ENCODE peak calls at places on chromosomes 13 and 19, in eight cellular contexts. One of them, this sample, is unnamed.

GRCh38 chr13:101757446-101758039 is 305.1 kb downstream of the ITGBL1 start:
- DNase-seq in AG09319: peak; percentile 27
- DNase-seq in neural crest cell: no peak
- DNase-seq in activated CD8-positive, alpha-beta T cell treated with anti-CD3 and anti-CD28 coated beads for 36 hours: no peak
- DNase-seq in PC-3: peak; percentile 70
- DNase-seq in WTC11: no peak
- DNase-seq in activated T-cell treated with anti-CD3 and anti-CD28 coated beads, Interleukin-2, amount 50 U/mL, for 24 hours: no peak
- DNase-seq in LHCN-M2: peak; percentile 51
- DNase-seq in this sample: peak; percentile 60

GRCh38 chr13:26529441-26529840 is 28.0 kb upstream of the WASF3 start:
- DNase-seq in AG09319: peak; percentile 14
- DNase-seq in neural crest cell: peak; percentile 67
- DNase-seq in activated CD8-positive, alpha-beta T cell treated with anti-CD3 and anti-CD28 coated beads for 36 hours: peak; percentile 46
- DNase-seq in PC-3: peak; percentile 60
- DNase-seq in WTC11: peak; percentile 77
- DNase-seq in activated T-cell treated with anti-CD3 and anti-CD28 coated beads, Interleukin-2, amount 50 U/mL, for 24 hours: no peak
- DNase-seq in LHCN-M2: peak; percentile 54
- DNase-seq in this sample: peak; percentile 91

GRCh38 chr19:51681286-51681956 is 11.7 kb upstream of the SPACA6 start:
- DNase-seq in AG09319: no peak
- DNase-seq in neural crest cell: no peak
- DNase-seq in activated CD8-positive, alpha-beta T cell treated with anti-CD3 and anti-CD28 coated beads for 36 hours: no peak
- DNase-seq in PC-3: peak; percentile 38
- DNase-seq in WTC11: no peak
- DNase-seq in activated T-cell treated with anti-CD3 and anti-CD28 coated beads, Interleukin-2, amount 50 U/mL, for 24 hours: no peak
- DNase-seq in LHCN-M2: peak; percentile 65
- DNase-seq in this sample: peak; percentile 75

GRCh38 chr13:50685491-50685890 is 158.0 kb downstream of the DLEU7 start:
- DNase-seq in AG09319: no peak
- DNase-seq in neural crest cell: no peak
- DNase-seq in activated CD8-positive, alpha-beta T cell treated with anti-CD3 and anti-CD28 coated beads for 36 hours: no peak
- DNase-seq in PC-3: peak; percentile 30
- DNase-seq in WTC11: no peak
- DNase-seq in activated T-cell treated with anti-CD3 and anti-CD28 coated beads, Interleukin-2, amount 50 U/mL, for 24 hours: no peak
- DNase-seq in LHCN-M2: peak; percentile 70
- DNase-seq in this sample: peak; percentile 12

GRCh38 chr19:460877-461609 is at the start of gene SHC2:
- DNase-seq in AG09319: no peak
- DNase-seq in neural crest cell: no peak
- DNase-seq in activated CD8-positive, alpha-beta T cell treated with anti-CD3 and anti-CD28 coated beads for 36 hours: no peak
- DNase-seq in PC-3: no peak
- DNase-seq in WTC11: no peak
- DNase-seq in activated T-cell treated with anti-CD3 and anti-CD28 coated beads, Interleukin-2, amount 50 U/mL, for 24 hours: no peak
- DNase-seq in LHCN-M2: no peak
- DNase-seq in this sample: peak; percentile 80

GRCh38 chr13:76189882-76190519 is 553.9 kb downstream of the LMO7 start:
- DNase-seq in AG09319: no peak
- DNase-seq in neural crest cell: no peak
- DNase-seq in activated CD8-positive, alpha-beta T cell treated with anti-CD3 and anti-CD28 coated beads for 36 hours: no peak
- DNase-seq in PC-3: no peak
- DNase-seq in WTC11: peak; percentile 25
- DNase-seq in activated T-cell treated with anti-CD3 and anti-CD28 coated beads, Interleukin-2, amount 50 U/mL, for 24 hours: no peak
- DNase-seq in LHCN-M2: no peak
- DNase-seq in this sample: no peak

GRCh38 chr13:52356327-52356726 is 49.6 kb downstream of the THSD1 start:
- DNase-seq in AG09319: no peak
- DNase-seq in neural crest cell: no peak
- DNase-seq in activated CD8-positive, alpha-beta T cell treated with anti-CD3 and anti-CD28 coated beads for 36 hours: no peak
- DNase-seq in PC-3: peak; percentile 81
- DNase-seq in WTC11: no peak
- DNase-seq in activated T-cell treated with anti-CD3 and anti-CD28 coated beads, Interleukin-2, amount 50 U/mL, for 24 hours: no peak
- DNase-seq in LHCN-M2: peak; percentile 67
- DNase-seq in this sample: no peak

GRCh38 chr19:12993562-12993961 is 1.7 kb upstream of the NFIX start:
- DNase-seq in AG09319: no peak
- DNase-seq in neural crest cell: no peak
- DNase-seq in activated CD8-positive, alpha-beta T cell treated with anti-CD3 and anti-CD28 coated beads for 36 hours: no peak
- DNase-seq in PC-3: no peak
- DNase-seq in WTC11: no peak
- DNase-seq in activated T-cell treated with anti-CD3 and anti-CD28 coated beads, Interleukin-2, amount 50 U/mL, for 24 hours: no peak
- DNase-seq in LHCN-M2: no peak
- DNase-seq in this sample: no peak

GRCh38 chr19:15025237-15025636 is 24.0 kb upstream of the CASP14 start:
- DNase-seq in AG09319: no peak
- DNase-seq in neural crest cell: no peak
- DNase-seq in activated CD8-positive, alpha-beta T cell treated with anti-CD3 and anti-CD28 coated beads for 36 hours: peak; percentile 15
- DNase-seq in PC-3: peak; percentile 53
- DNase-seq in WTC11: peak; percentile 27
- DNase-seq in activated T-cell treated with anti-CD3 and anti-CD28 coated beads, Interleukin-2, amount 50 U/mL, for 24 hours: no peak
- DNase-seq in LHCN-M2: peak; percentile 7
- DNase-seq in this sample: peak; percentile 7

GRCh38 chr19:16945364-16945714 is 56.5 kb downstream of the F2RL3 start:
- DNase-seq in AG09319: no peak
- DNase-seq in neural crest cell: no peak
- DNase-seq in activated CD8-positive, alpha-beta T cell treated with anti-CD3 and anti-CD28 coated beads for 36 hours: no peak
- DNase-seq in PC-3: no peak
- DNase-seq in WTC11: no peak
- DNase-seq in activated T-cell treated with anti-CD3 and anti-CD28 coated beads, Interleukin-2, amount 50 U/mL, for 24 hours: no peak
- DNase-seq in LHCN-M2: no peak
- DNase-seq in this sample: no peak

GRCh38 chr13:113904411-113904810 is 40.5 kb upstream of the GAS6 start:
- DNase-seq in AG09319: no peak
- DNase-seq in neural crest cell: no peak
- DNase-seq in activated CD8-positive, alpha-beta T cell treated with anti-CD3 and anti-CD28 coated beads for 36 hours: peak; percentile 58
- DNase-seq in PC-3: peak; percentile 37
- DNase-seq in WTC11: peak; percentile 66
- DNase-seq in activated T-cell treated with anti-CD3 and anti-CD28 coated beads, Interleukin-2, amount 50 U/mL, for 24 hours: peak; percentile 33
- DNase-seq in LHCN-M2: peak; percentile 52
- DNase-seq in this sample: no peak

GRCh38 chr19:16619456-16619855 is 8.5 kb downstream of the MED26 start:
- DNase-seq in AG09319: no peak
- DNase-seq in neural crest cell: no peak
- DNase-seq in activated CD8-positive, alpha-beta T cell treated with anti-CD3 and anti-CD28 coated beads for 36 hours: no peak
- DNase-seq in PC-3: no peak
- DNase-seq in WTC11: no peak
- DNase-seq in activated T-cell treated with anti-CD3 and anti-CD28 coated beads, Interleukin-2, amount 50 U/mL, for 24 hours: no peak
- DNase-seq in LHCN-M2: peak; percentile 18
- DNase-seq in this sample: no peak

GRCh38 chr13:18996627-18997051 is 185.0 kb downstream of the TUBA3C start:
- DNase-seq in AG09319: no peak
- DNase-seq in neural crest cell: no peak
- DNase-seq in activated CD8-positive, alpha-beta T cell treated with anti-CD3 and anti-CD28 coated beads for 36 hours: no peak
- DNase-seq in PC-3: no peak
- DNase-seq in WTC11: no peak
- DNase-seq in activated T-cell treated with anti-CD3 and anti-CD28 coated beads, Interleukin-2, amount 50 U/mL, for 24 hours: no peak
- DNase-seq in LHCN-M2: no peak
- DNase-seq in this sample: no peak

GRCh38 chr13:98195054-98195791 is 18.2 kb upstream of the RNF113B start:
- DNase-seq in AG09319: no peak
- DNase-seq in neural crest cell: no peak
- DNase-seq in activated CD8-positive, alpha-beta T cell treated with anti-CD3 and anti-CD28 coated beads for 36 hours: no peak
- DNase-seq in PC-3: no peak
- DNase-seq in WTC11: no peak
- DNase-seq in activated T-cell treated with anti-CD3 and anti-CD28 coated beads, Interleukin-2, amount 50 U/mL, for 24 hours: no peak
- DNase-seq in LHCN-M2: no peak
- DNase-seq in this sample: no peak

GRCh38 chr19:44585371-44586141 is 27.8 kb upstream of the IGSF23 start:
- DNase-seq in AG09319: no peak
- DNase-seq in neural crest cell: no peak
- DNase-seq in activated CD8-positive, alpha-beta T cell treated with anti-CD3 and anti-CD28 coated beads for 36 hours: no peak
- DNase-seq in PC-3: peak; percentile 75
- DNase-seq in WTC11: no peak
- DNase-seq in activated T-cell treated with anti-CD3 and anti-CD28 coated beads, Interleukin-2, amount 50 U/mL, for 24 hours: no peak
- DNase-seq in LHCN-M2: peak; percentile 31
- DNase-seq in this sample: no peak

GRCh38 chr13:78334059-78334458 is 269.3 kb downstream of the POU4F1 start:
- DNase-seq in AG09319: no peak
- DNase-seq in neural crest cell: no peak
- DNase-seq in activated CD8-positive, alpha-beta T cell treated with anti-CD3 and anti-CD28 coated beads for 36 hours: no peak
- DNase-seq in PC-3: no peak
- DNase-seq in WTC11: no peak
- DNase-seq in activated T-cell treated with anti-CD3 and anti-CD28 coated beads, Interleukin-2, amount 50 U/mL, for 24 hours: no peak
- DNase-seq in LHCN-M2: no peak
- DNase-seq in this sample: no peak

GRCh38 chr19:13841339-13842293 is 35.3 kb upstream of the NANOS3 start:
- DNase-seq in AG09319: no peak
- DNase-seq in neural crest cell: no peak
- DNase-seq in activated CD8-positive, alpha-beta T cell treated with anti-CD3 and anti-CD28 coated beads for 36 hours: no peak
- DNase-seq in PC-3: peak; percentile 57
- DNase-seq in WTC11: no peak
- DNase-seq in activated T-cell treated with anti-CD3 and anti-CD28 coated beads, Interleukin-2, amount 50 U/mL, for 24 hours: peak; percentile 68
- DNase-seq in LHCN-M2: peak; percentile 61
- DNase-seq in this sample: no peak

GRCh38 chr19:53977991-53978731 is 13.3 kb upstream of the CACNG6 start:
- DNase-seq in AG09319: peak; percentile 52
- DNase-seq in neural crest cell: peak; percentile 70
- DNase-seq in activated CD8-positive, alpha-beta T cell treated with anti-CD3 and anti-CD28 coated beads for 36 hours: peak; percentile 45
- DNase-seq in PC-3: peak; percentile 44
- DNase-seq in WTC11: peak; percentile 99
- DNase-seq in activated T-cell treated with anti-CD3 and anti-CD28 coated beads, Interleukin-2, amount 50 U/mL, for 24 hours: peak; percentile 51
- DNase-seq in LHCN-M2: peak; percentile 43
- DNase-seq in this sample: peak; percentile 90